ENCODE peak calls at places on chromosomes 13 and 19, in nine cellular contexts. One of them, this sample, is unnamed.

GRCh38 chr19:9431475-9431874 is 3.9 kb downstream of the ZNF266 start:
- DNase-seq in IMR-90: peak; percentile 29
- DNase-seq in K562: peak; percentile 56
- DNase-seq in heart right ventricle: peak; percentile 21
- DNase-seq in nephron progenitor cell: peak; percentile 36
- DNase-seq in left lung: no peak
- DNase-seq in ascending aorta: no peak
- DNase-seq in ovary: no peak
- DNase-seq in cardiac fibroblast: peak; percentile 30
- DNase-seq in this sample: no peak

GRCh38 chr19:56840452-56841193 is at the start of the genes PEG3 and ZIM2:
- DNase-seq in IMR-90: no peak
- DNase-seq in K562: no peak
- DNase-seq in heart right ventricle: peak; percentile 64
- DNase-seq in nephron progenitor cell: no peak
- DNase-seq in left lung: peak; percentile 77
- DNase-seq in ascending aorta: peak; percentile 81
- DNase-seq in ovary: peak; percentile 95
- DNase-seq in cardiac fibroblast: peak; percentile 20
- DNase-seq in this sample: no peak

GRCh38 chr13:46171223-46171622 is 10.8 kb downstream of the LCP1 start:
- DNase-seq in IMR-90: no peak
- DNase-seq in K562: no peak
- DNase-seq in heart right ventricle: no peak
- DNase-seq in nephron progenitor cell: no peak
- DNase-seq in left lung: no peak
- DNase-seq in ascending aorta: no peak
- DNase-seq in ovary: no peak
- DNase-seq in cardiac fibroblast: no peak
- DNase-seq in this sample: no peak

GRCh38 chr13:37934339-37935191 is 65.0 kb upstream of the TRPC4 start:
- DNase-seq in IMR-90: no peak
- DNase-seq in K562: no peak
- DNase-seq in heart right ventricle: no peak
- DNase-seq in nephron progenitor cell: no peak
- DNase-seq in left lung: no peak
- DNase-seq in ascending aorta: no peak
- DNase-seq in ovary: no peak
- DNase-seq in cardiac fibroblast: no peak
- DNase-seq in this sample: no peak

GRCh38 chr13:32838985-32839384 is 177.2 kb upstream of the KL start:
- DNase-seq in IMR-90: peak; percentile 59
- DNase-seq in K562: no peak
- DNase-seq in heart right ventricle: peak; percentile 29
- DNase-seq in nephron progenitor cell: no peak
- DNase-seq in left lung: no peak
- DNase-seq in ascending aorta: no peak
- DNase-seq in ovary: no peak
- DNase-seq in cardiac fibroblast: peak; percentile 29
- DNase-seq in this sample: no peak

GRCh38 chr19:48102870-48103751 is 7.5 kb downstream of the PLA2G4C start:
- DNase-seq in IMR-90: peak; percentile 49
- DNase-seq in K562: peak; percentile 79
- DNase-seq in heart right ventricle: no peak
- DNase-seq in nephron progenitor cell: peak; percentile 51
- DNase-seq in left lung: no peak
- DNase-seq in ascending aorta: no peak
- DNase-seq in ovary: no peak
- DNase-seq in cardiac fibroblast: peak; percentile 60
- DNase-seq in this sample: no peak

GRCh38 chr13:33351324-33351723 is 65.8 kb upstream of the STARD13 start:
- DNase-seq in IMR-90: peak; percentile 64
- DNase-seq in K562: no peak
- DNase-seq in heart right ventricle: peak; percentile 36
- DNase-seq in nephron progenitor cell: no peak
- DNase-seq in left lung: no peak
- DNase-seq in ascending aorta: no peak
- DNase-seq in ovary: no peak
- DNase-seq in cardiac fibroblast: peak; percentile 76
- DNase-seq in this sample: no peak

GRCh38 chr19:13099073-13099999 is 3.3 kb downstream of the LYL1 start:
- DNase-seq in IMR-90: no peak
- DNase-seq in K562: peak; percentile 45
- DNase-seq in heart right ventricle: peak; percentile 81
- DNase-seq in nephron progenitor cell: peak; percentile 59
- DNase-seq in left lung: peak; percentile 96
- DNase-seq in ascending aorta: peak; percentile 81
- DNase-seq in ovary: peak; percentile 74
- DNase-seq in cardiac fibroblast: peak; percentile 62
- DNase-seq in this sample: no peak

GRCh38 chr13:40272776-40273139 is 393.7 kb downstream of the FOXO1 start:
- DNase-seq in IMR-90: peak; percentile 8
- DNase-seq in K562: no peak
- DNase-seq in heart right ventricle: no peak
- DNase-seq in nephron progenitor cell: no peak
- DNase-seq in left lung: no peak
- DNase-seq in ascending aorta: no peak
- DNase-seq in ovary: no peak
- DNase-seq in cardiac fibroblast: peak; percentile 16
- DNase-seq in this sample: no peak

GRCh38 chr19:1407662-1408299 is 395 bp downstream of the DAZAP1 start:
- DNase-seq in IMR-90: no peak
- DNase-seq in K562: peak; percentile 87
- DNase-seq in heart right ventricle: no peak
- DNase-seq in nephron progenitor cell: no peak
- DNase-seq in left lung: peak; percentile 89
- DNase-seq in ascending aorta: no peak
- DNase-seq in ovary: peak; percentile 76
- DNase-seq in cardiac fibroblast: no peak
- DNase-seq in this sample: no peak

GRCh38 chr19:55644191-55644833 is 863 bp downstream of the ZNF581 start:
- DNase-seq in IMR-90: no peak
- DNase-seq in K562: no peak
- DNase-seq in heart right ventricle: no peak
- DNase-seq in nephron progenitor cell: no peak
- DNase-seq in left lung: peak; percentile 32
- DNase-seq in ascending aorta: no peak
- DNase-seq in ovary: no peak
- DNase-seq in cardiac fibroblast: no peak
- DNase-seq in this sample: no peak

GRCh38 chr19:37226248-37226647 is 8.2 kb downstream of the ZNF383 start:
- DNase-seq in IMR-90: no peak
- DNase-seq in K562: no peak
- DNase-seq in heart right ventricle: no peak
- DNase-seq in nephron progenitor cell: no peak
- DNase-seq in left lung: no peak
- DNase-seq in ascending aorta: no peak
- DNase-seq in ovary: no peak
- DNase-seq in cardiac fibroblast: no peak
- DNase-seq in this sample: no peak

GRCh38 chr19:37227996-37228395 is 10.0 kb downstream of the ZNF383 start:
- DNase-seq in IMR-90: no peak
- DNase-seq in K562: no peak
- DNase-seq in heart right ventricle: no peak
- DNase-seq in nephron progenitor cell: peak; percentile 19
- DNase-seq in left lung: no peak
- DNase-seq in ascending aorta: no peak
- DNase-seq in ovary: no peak
- DNase-seq in cardiac fibroblast: no peak
- DNase-seq in this sample: no peak
- TF ChIP-seq CTCF in IMR-90: peak; percentile 37
- TF ChIP-seq CTCF in K562: peak; percentile 59
- TF ChIP-seq CTCF in heart right ventricle: peak; percentile 56
- TF ChIP-seq CTCF in nephron progenitor cell: peak; percentile 42
- TF ChIP-seq CTCF in left lung: peak; percentile 34
- TF ChIP-seq CTCF in ascending aorta: no peak
- TF ChIP-seq CTCF in ovary: no peak
- TF ChIP-seq CTCF in cardiac fibroblast: peak; percentile 61
- TF ChIP-seq CTCF in this sample: no peak

GRCh38 chr13:113210834-113211233 is 1.4 kb downstream of the CUL4A start:
- DNase-seq in IMR-90: no peak
- DNase-seq in K562: no peak
- DNase-seq in heart right ventricle: no peak
- DNase-seq in nephron progenitor cell: no peak
- DNase-seq in left lung: no peak
- DNase-seq in ascending aorta: peak; percentile 15
- DNase-seq in ovary: no peak
- DNase-seq in cardiac fibroblast: no peak
- DNase-seq in this sample: no peak

GRCh38 chr13:113209336-113209879 is at the start of gene CUL4A:
- DNase-seq in IMR-90: peak; percentile 60
- DNase-seq in K562: peak; percentile 68
- DNase-seq in heart right ventricle: peak; percentile 80
- DNase-seq in nephron progenitor cell: peak; percentile 88
- DNase-seq in left lung: peak; percentile 94
- DNase-seq in ascending aorta: peak; percentile 87
- DNase-seq in ovary: peak; percentile 86
- DNase-seq in cardiac fibroblast: peak; percentile 77
- DNase-seq in this sample: peak; percentile 76

GRCh38 chr13:113209880-113210421 is 538 bp downstream of the CUL4A start:
- DNase-seq in IMR-90: peak; percentile 55
- DNase-seq in K562: no peak
- DNase-seq in heart right ventricle: no peak
- DNase-seq in nephron progenitor cell: peak; percentile 55
- DNase-seq in left lung: peak; percentile 93
- DNase-seq in ascending aorta: peak; percentile 73
- DNase-seq in ovary: peak; percentile 66
- DNase-seq in cardiac fibroblast: peak; percentile 57
- DNase-seq in this sample: peak; percentile 74

GRCh38 chr13:113208424-113209335 is at the start of gene PCID2:
- DNase-seq in IMR-90: peak; percentile 84
- DNase-seq in K562: peak; percentile 73
- DNase-seq in heart right ventricle: peak; percentile 87
- DNase-seq in nephron progenitor cell: peak; percentile 88
- DNase-seq in left lung: peak; percentile 96
- DNase-seq in ascending aorta: peak; percentile 93
- DNase-seq in ovary: peak; percentile 93
- DNase-seq in cardiac fibroblast: peak; percentile 90
- DNase-seq in this sample: peak; percentile 86

GRCh38 chr13:113211774-113212173 is 2.4 kb downstream of the CUL4A start:
- DNase-seq in IMR-90: no peak
- DNase-seq in K562: no peak
- DNase-seq in heart right ventricle: no peak
- DNase-seq in nephron progenitor cell: peak; percentile 37
- DNase-seq in left lung: no peak
- DNase-seq in ascending aorta: peak; percentile 39
- DNase-seq in ovary: no peak
- DNase-seq in cardiac fibroblast: no peak
- DNase-seq in this sample: no peak
- TF ChIP-seq CTCF in IMR-90: peak; percentile 12
- TF ChIP-seq CTCF in K562: peak; percentile 97
- TF ChIP-seq CTCF in heart right ventricle: no peak
- TF ChIP-seq CTCF in nephron progenitor cell: peak; percentile 13
- TF ChIP-seq CTCF in left lung: no peak
- TF ChIP-seq CTCF in ascending aorta: no peak
- TF ChIP-seq CTCF in ovary: no peak
- TF ChIP-seq CTCF in cardiac fibroblast: peak; percentile 4
- TF ChIP-seq CTCF in this sample: no peak

GRCh38 chr19:10653732-10654609 is at the start of gene ILF3:
- DNase-seq in IMR-90: peak; percentile 100
- DNase-seq in K562: peak; percentile 91
- DNase-seq in heart right ventricle: peak; percentile 100
- DNase-seq in nephron progenitor cell: peak; percentile 99
- DNase-seq in left lung: peak; percentile 98
- DNase-seq in ascending aorta: peak; percentile 100
- DNase-seq in ovary: peak; percentile 100
- DNase-seq in cardiac fibroblast: peak; percentile 100
- DNase-seq in this sample: peak; percentile 99

GRCh38 chr19:10654610-10655456 is 687 bp downstream of the ILF3 start:
- DNase-seq in IMR-90: no peak
- DNase-seq in K562: peak; percentile 96
- DNase-seq in heart right ventricle: peak; percentile 51
- DNase-seq in nephron progenitor cell: peak; percentile 78
- DNase-seq in left lung: peak; percentile 85
- DNase-seq in ascending aorta: peak; percentile 74
- DNase-seq in ovary: peak; percentile 80
- DNase-seq in cardiac fibroblast: peak; percentile 41
- DNase-seq in this sample: peak; percentile 60

GRCh38 chr19:10655457-10656312 is 1.5 kb downstream of the ILF3 start:
- DNase-seq in IMR-90: peak; percentile 44
- DNase-seq in K562: peak; percentile 14
- DNase-seq in heart right ventricle: no peak
- DNase-seq in nephron progenitor cell: peak; percentile 25
- DNase-seq in left lung: no peak
- DNase-seq in ascending aorta: no peak
- DNase-seq in ovary: no peak
- DNase-seq in cardiac fibroblast: peak; percentile 20
- DNase-seq in this sample: no peak

GRCh38 chr19:10651821-10652220 is 2.3 kb upstream of the ILF3 start:
- DNase-seq in IMR-90: no peak
- DNase-seq in K562: no peak
- DNase-seq in heart right ventricle: no peak
- DNase-seq in nephron progenitor cell: no peak
- DNase-seq in left lung: no peak
- DNase-seq in ascending aorta: no peak
- DNase-seq in ovary: no peak
- DNase-seq in cardiac fibroblast: no peak
- DNase-seq in this sample: no peak

DNA sequence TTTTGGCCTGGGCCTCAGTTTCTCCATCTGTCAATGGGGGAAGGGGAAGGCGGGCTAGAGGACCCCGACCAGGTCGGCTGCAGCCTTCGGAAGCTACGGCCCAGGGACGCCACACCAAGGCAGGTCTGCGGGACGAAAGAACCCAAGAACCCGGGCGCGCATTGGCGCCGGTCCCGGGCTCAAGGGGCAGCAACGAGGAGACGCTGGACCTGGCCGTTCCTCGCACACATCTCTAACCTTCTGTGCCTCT is 739 bp upstream of the ILF3 start:
- DNase-seq in IMR-90: no peak
- DNase-seq in K562: no peak
- DNase-seq in heart right ventricle: no peak
- DNase-seq in nephron progenitor cell: no peak
- DNase-seq in left lung: no peak
- DNase-seq in ascending aorta: no peak
- DNase-seq in ovary: no peak
- DNase-seq in cardiac fibroblast: no peak
- DNase-seq in this sample: no peak
- TF ChIP-seq CTCF in IMR-90: no peak
- TF ChIP-seq CTCF in K562: no peak
- TF ChIP-seq CTCF in heart right ventricle: no peak
- TF ChIP-seq CTCF in nephron progenitor cell: no peak
- TF ChIP-seq CTCF in left lung: no peak
- TF ChIP-seq CTCF in ascending aorta: no peak
- TF ChIP-seq CTCF in ovary: no peak
- TF ChIP-seq CTCF in cardiac fibroblast: peak; percentile 17
- TF ChIP-seq CTCF in this sample: no peak

GRCh38 chr13:49904729-49905456 is 31.2 kb downstream of the SPRYD7 start:
- DNase-seq in IMR-90: no peak
- DNase-seq in K562: no peak
- DNase-seq in heart right ventricle: no peak
- DNase-seq in nephron progenitor cell: no peak
- DNase-seq in left lung: no peak
- DNase-seq in ascending aorta: no peak
- DNase-seq in ovary: no peak
- DNase-seq in cardiac fibroblast: no peak
- DNase-seq in this sample: no peak

DNA sequence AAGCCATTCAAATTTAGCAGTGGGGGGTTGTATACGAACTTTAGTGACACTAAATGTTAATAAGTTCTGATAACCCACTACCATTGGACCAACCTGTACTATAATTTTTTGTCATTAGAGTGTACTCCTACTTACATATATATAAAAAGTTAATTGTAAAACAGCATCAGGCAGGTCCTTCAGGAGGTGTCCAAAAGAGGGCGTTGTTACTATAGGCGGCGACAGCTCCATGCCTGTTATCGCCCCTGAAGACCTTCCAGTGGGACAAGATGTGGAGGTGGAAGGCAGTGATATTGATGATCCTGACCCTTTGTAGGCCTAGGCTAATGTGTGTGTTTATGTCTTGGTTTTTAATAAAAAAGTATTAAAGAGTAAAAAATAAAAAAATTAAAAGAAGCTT is 27.5 kb downstream of the SPRYD7 start:
- DNase-seq in IMR-90: no peak
- DNase-seq in K562: no peak
- DNase-seq in heart right ventricle: no peak
- DNase-seq in nephron progenitor cell: no peak
- DNase-seq in left lung: no peak
- DNase-seq in ascending aorta: no peak
- DNase-seq in ovary: no peak
- DNase-seq in cardiac fibroblast: no peak
- DNase-seq in this sample: no peak
- TF ChIP-seq CTCF in IMR-90: no peak
- TF ChIP-seq CTCF in K562: no peak
- TF ChIP-seq CTCF in heart right ventricle: no peak
- TF ChIP-seq CTCF in nephron progenitor cell: no peak
- TF ChIP-seq CTCF in left lung: no peak
- TF ChIP-seq CTCF in ascending aorta: no peak
- TF ChIP-seq CTCF in ovary: no peak
- TF ChIP-seq CTCF in cardiac fibroblast: no peak
- TF ChIP-seq CTCF in this sample: no peak

This sample was measured in mesothelial cell of epicardium.